ENCODE peak calls at places on chromosomes 12 and 14, in ten cellular contexts. M, O, S, Q, G, F, Y, N, U and E are unnamed samples.
A peak's percentile ranks its signal among the peaks of the same experiment; 100 is the strongest.

GRCh38 chr12:100115291-100115690 is 27.4 kb downstream of the BLTP3B start:
- DNase-seq in M (no peak), O (no peak), S (no peak), Q (no peak), G (no peak), F (no peak), Y (no peak), N (no peak), U (no peak), E (no peak)

GRCh38 chr12:1093166-1093751 is 102.2 kb downstream of the ERC1 start:
- DNase-seq in M (peak; percentile 62), O (peak; percentile 56), S (no peak), Q (peak; percentile 47), G (peak; percentile 82), F (no peak), Y (peak; percentile 39), N (peak; percentile 83), U (no peak), E (no peak)

GRCh38 chr14:24256960-24257359 is 6.0 kb downstream of the TGM1 start:
- DNase-seq in M (no peak), O (no peak), S (no peak), Q (no peak), G (no peak), F (no peak), Y (no peak), N (no peak), U (peak; percentile 17), E (no peak)

GRCh38 chr14:59271734-59272133 is 83.3 kb downstream of the DAAM1 start:
- DNase-seq in M (no peak), O (no peak), S (no peak), Q (peak; percentile 53), G (no peak), F (no peak), Y (no peak), N (peak; percentile 66), U (no peak), E (no peak)

GRCh38 chr14:22794533-22794932 is 20.7 kb downstream of the SLC7A7 start:
- DNase-seq in M (no peak), O (no peak), S (no peak), Q (no peak), G (no peak), F (no peak), Y (no peak), N (no peak), U (no peak), E (no peak)

GRCh38 chr12:23947395-23947794 is 2.1 kb downstream of the SOX5 start:
- DNase-seq in M (no peak), O (no peak), S (no peak), Q (no peak), G (no peak), F (no peak), Y (no peak), N (no peak), U (no peak), E (no peak)

GRCh38 chr12:107610030-107610859 is 75.4 kb upstream of the PWP1 start:
- DNase-seq in M (peak; percentile 37), O (peak; percentile 79), S (peak; percentile 12), Q (peak; percentile 13), G (peak; percentile 64), F (no peak), Y (peak; percentile 7), N (peak; percentile 60), U (no peak), E (no peak)

GRCh38 chr12:49664591-49665146 is 41.3 kb downstream of the PRPF40B start:
- DNase-seq in M (no peak), O (no peak), S (no peak), Q (no peak), G (peak; percentile 87), F (no peak), Y (no peak), N (peak; percentile 42), U (peak; percentile 20), E (no peak)

GRCh38 chr12:65113621-65114035 is 7.5 kb downstream of the WIF1 start:
- DNase-seq in M (peak; percentile 13), O (no peak), S (no peak), Q (no peak), G (no peak), F (no peak), Y (no peak), N (no peak), U (no peak), E (no peak)

GRCh38 chr14:65206448-65207096 is 104.3 kb upstream of the MAX start:
- DNase-seq in M (peak; percentile 63), O (no peak), S (no peak), Q (peak; percentile 83), G (peak; percentile 56), F (no peak), Y (no peak), N (peak; percentile 80), U (no peak), E (no peak)

GRCh38 chr12:113048716-113049127 is 7.8 kb upstream of the DTX1 start:
- DNase-seq in M (peak; percentile 57), O (peak; percentile 68), S (peak; percentile 24), Q (peak; percentile 8), G (peak; percentile 75), F (no peak), Y (peak; percentile 68), N (peak; percentile 76), U (no peak), E (peak; percentile 54)